ENCODE peak calls at places on chromosome 11, in six cellular contexts. Y, J, I, P, C and D are unnamed samples.

GRCh38 chr11:3055881-3056280 is 1.3 kb downstream of the CARS1 start:
- DNase-seq in Y (no peak), I (no peak), J (no peak), C (no peak), P (no peak), D (no peak)

GRCh38 chr11:72373163-72373562 is 61.2 kb downstream of the CLPB start:
- DNase-seq in I (no peak), C (no peak), Y (no peak), P (no peak), J (no peak), D (no peak)

GRCh38 chr11:63813563-63814382 is 517 bp downstream of the SPINDOC start:
- DNase-seq in I (peak), Y (peak), P (peak), C (peak), J (peak), D (no peak)

GRCh38 chr11:66183581-66184048 is 84.8 kb upstream of the RAB1B start:
- DNase-seq in P (no peak), J (no peak), Y (no peak), I (no peak), C (no peak), D (peak)

GRCh38 chr11:119895981-119896380 is 167.0 kb upstream of the NECTIN1 start:
- DNase-seq in Y (no peak), J (no peak), I (no peak), C (no peak), P (no peak), D (no peak)

GRCh38 chr11:57662893-57663292 is 5.0 kb upstream of the ZDHHC5 start:
- DNase-seq in J (no peak), I (no peak), P (no peak), Y (no peak), C (no peak), D (no peak)

GRCh38 chr11:70142171-70142875 is 60.8 kb upstream of the FADD start:
- DNase-seq in C (no peak), Y (no peak), I (no peak), P (no peak), J (no peak), D (no peak)

GRCh38 chr11:106152013-106152412 is 74.6 kb downstream of the AASDHPPT start:
- DNase-seq in C (no peak), P (no peak), J (no peak), Y (no peak), I (no peak), D (no peak)

GRCh38 chr11:103396237-103396636 is 287.0 kb downstream of the DYNC2H1 start:
- DNase-seq in I (no peak), C (no peak), P (no peak), Y (no peak), J (no peak), D (no peak)

GRCh38 chr11:64652586-64653387 is 61.8 kb downstream of the SLC22A12 start:
- DNase-seq in P (peak), J (peak), Y (peak), I (peak), C (peak), D (peak)

GRCh38 chr11:78208257-78209165 is 19.8 kb downstream of the USP35 start:
- DNase-seq in J (no peak), P (no peak), C (no peak), Y (no peak), I (peak), D (no peak)

DNA sequence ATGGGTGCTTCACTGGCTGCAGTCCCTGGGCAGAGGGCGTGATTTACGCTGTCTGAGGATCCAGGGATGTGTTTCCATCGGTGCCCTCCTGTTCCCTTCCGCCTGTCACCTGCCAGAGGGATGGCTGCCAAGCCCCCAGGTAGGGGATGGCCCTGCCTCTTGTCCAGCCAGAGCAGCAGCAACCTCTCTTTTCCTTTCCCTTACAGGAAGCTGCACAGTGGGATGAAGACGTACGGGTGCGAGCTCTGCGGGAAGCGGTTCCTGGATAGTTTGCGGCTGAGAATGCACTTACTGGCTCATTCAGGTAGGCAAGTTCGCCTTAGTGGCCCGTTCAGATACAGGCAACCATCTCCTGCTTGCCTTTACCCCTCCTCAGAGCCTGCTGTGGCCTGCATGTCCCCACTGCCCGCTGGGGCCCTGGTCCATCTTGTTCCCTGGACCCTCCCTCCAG is 96.6 kb downstream of the ZBTB16 start:
- DNase-seq in I (no peak), C (no peak), J (no peak), Y (no peak), P (no peak), D (no peak)
- H3K27ac ChIP-seq in I (no peak), C (peak), J (peak), Y (no peak), P (peak), D (no peak)

GRCh38 chr11:76752321-76753175 is 30.6 kb upstream of the TSKU start:
- DNase-seq in Y (peak), P (no peak), I (no peak), C (no peak), J (peak), D (no peak)
- H3K27ac ChIP-seq in Y (no peak), P (no peak), I (no peak), C (no peak), J (peak), D (no peak)

GRCh38 chr11:35617316-35617686 is 959 bp upstream of the FJX1 start:
- DNase-seq in I (no peak), J (no peak), Y (no peak), P (no peak), C (no peak), D (no peak)

GRCh38 chr11:35615911-35616900 is 2.1 kb upstream of the FJX1 start:
- DNase-seq in P (peak), I (no peak), Y (no peak), C (no peak), J (no peak), D (peak)

GRCh38 chr11:35619030-35619753 is 932 bp downstream of the FJX1 start:
- DNase-seq in P (no peak), J (no peak), C (no peak), I (no peak), Y (peak), D (peak)

GRCh38 chr11:35618497-35619029 is 303 bp downstream of the FJX1 start:
- DNase-seq in I (no peak), C (no peak), J (no peak), P (no peak), Y (peak), D (no peak)

GRCh38 chr11:35617687-35618496 is at the start of gene FJX1:
- DNase-seq in J (no peak), I (no peak), Y (peak), P (peak), C (no peak), D (peak)
- H3K27ac ChIP-seq in J (no peak), I (no peak), Y (peak), P (peak), C (peak), D (peak)

GRCh38 chr11:122293298-122294023 is 177.4 kb upstream of the BLID start:
- DNase-seq in I (no peak), Y (no peak), C (no peak), J (no peak), P (no peak), D (no peak)
- H3K27ac ChIP-seq in I (no peak), Y (no peak), C (peak), J (no peak), P (peak), D (no peak)

DNA sequence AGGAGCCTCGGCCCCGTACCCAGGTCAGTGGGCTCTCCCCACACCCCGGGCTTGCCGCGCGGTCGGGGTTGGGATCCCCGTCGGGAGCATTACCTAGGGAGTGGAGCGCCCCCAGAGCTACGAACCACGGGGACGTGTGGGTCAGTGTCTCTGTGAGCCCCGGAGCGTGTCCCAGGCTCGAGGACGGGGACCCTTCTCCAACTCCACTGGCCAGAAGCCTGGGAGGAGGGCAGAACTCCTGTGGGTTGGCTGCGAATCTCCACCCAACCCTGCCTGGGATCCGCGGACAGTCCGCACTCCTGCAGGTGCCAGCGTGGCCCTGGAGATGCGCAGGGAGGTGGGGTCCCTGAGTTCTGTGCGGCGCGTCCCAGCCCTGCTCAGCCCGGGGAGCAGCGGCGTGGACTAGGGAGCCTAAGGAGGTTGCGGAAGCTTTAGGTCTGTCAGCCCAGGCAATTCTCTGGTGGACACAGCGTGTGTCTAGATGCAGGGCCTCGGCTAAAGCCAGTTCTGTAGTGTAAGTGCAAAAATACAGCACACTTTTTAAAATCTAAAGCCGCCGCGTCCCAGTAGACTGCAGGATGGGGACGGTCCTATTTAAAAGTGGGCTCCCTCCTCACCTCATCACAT is 413 bp downstream of the PPFIBP2 start:
- DNase-seq in I (no peak), Y (peak), C (peak), J (no peak), P (no peak), D (peak)
- H3K27ac ChIP-seq in I (no peak), Y (peak), C (peak), J (peak), P (peak), D (peak)